ENCODE peak calls at places on chromosomes 1 and 21, in four cellular contexts. One of them, this sample, is unnamed.

GRCh38 chr1:84892657-84893618 is at the start of gene LPAR3:
- DNase-seq in NCI-H1930: peak
- DNase-seq in GM03348: peak
- DNase-seq in HEK293T: peak
- DNase-seq in this sample: peak

GRCh38 chr1:81330521-81330920 is 470.2 kb upstream of the ADGRL2 start:
- DNase-seq in HEK293T: no peak
- DNase-seq in GM03348: no peak
- DNase-seq in NCI-H1930: no peak
- DNase-seq in this sample: no peak

GRCh38 chr1:33434363-33434750 is 3.5 kb upstream of the PHC2 start:
- DNase-seq in HEK293T: no peak
- DNase-seq in NCI-H1930: no peak
- DNase-seq in GM03348: no peak
- DNase-seq in this sample: no peak

GRCh38 chr1:109501644-109502367 is 7.7 kb downstream of the AMIGO1 start:
- DNase-seq in GM03348: no peak
- DNase-seq in NCI-H1930: no peak
- DNase-seq in HEK293T: no peak
- DNase-seq in this sample: no peak

GRCh38 chr21:22278366-22278765 is 1280.2 kb downstream of the NCAM2 start:
- DNase-seq in HEK293T: no peak
- DNase-seq in NCI-H1930: no peak
- DNase-seq in GM03348: no peak
- DNase-seq in this sample: no peak

GRCh38 chr1:25616932-25617625 is 488 bp downstream of the MAN1C1 start:
- DNase-seq in NCI-H1930: no peak
- DNase-seq in HEK293T: peak
- DNase-seq in GM03348: peak
- DNase-seq in this sample: no peak

GRCh38 chr21:38989745-38990423 is 184.2 kb downstream of the ETS2 start:
- DNase-seq in NCI-H1930: no peak
- DNase-seq in HEK293T: peak
- DNase-seq in GM03348: peak
- DNase-seq in this sample: no peak

GRCh38 chr1:195763146-195763906 is 844.9 kb downstream of the KCNT2 start:
- DNase-seq in GM03348: no peak
- DNase-seq in NCI-H1930: peak
- DNase-seq in HEK293T: no peak
- DNase-seq in this sample: no peak

GRCh38 chr21:25501996-25502665 is 105.2 kb downstream of the MRPL39 start:
- DNase-seq in NCI-H1930: no peak
- DNase-seq in GM03348: no peak
- DNase-seq in HEK293T: no peak
- DNase-seq in this sample: no peak

GRCh38 chr1:221435510-221435909 is 306.4 kb downstream of the DUSP10 start:
- DNase-seq in NCI-H1930: peak
- DNase-seq in GM03348: peak
- DNase-seq in HEK293T: peak
- DNase-seq in this sample: no peak

GRCh38 chr1:24964811-24965570 is 34.9 kb upstream of the RUNX3 start:
- DNase-seq in NCI-H1930: no peak
- DNase-seq in GM03348: no peak
- DNase-seq in HEK293T: no peak
- DNase-seq in this sample: peak

GRCh38 chr1:56584910-56585528 is 5.7 kb upstream of the PLPP3 start:
- DNase-seq in NCI-H1930: peak
- DNase-seq in GM03348: peak
- DNase-seq in HEK293T: peak
- DNase-seq in this sample: no peak

GRCh38 chr1:183443025-183443424 is 24.8 kb upstream of the NMNAT2 start:
- DNase-seq in HEK293T: no peak
- DNase-seq in NCI-H1930: no peak
- DNase-seq in GM03348: no peak
- DNase-seq in this sample: no peak

GRCh38 chr1:203791498-203791897 is 3.9 kb upstream of the ZBED6 start:
- DNase-seq in GM03348: no peak
- DNase-seq in HEK293T: no peak
- DNase-seq in NCI-H1930: no peak
- DNase-seq in this sample: no peak

GRCh38 chr1:225857256-225857655 is 24.9 kb downstream of the TMEM63A start:
- DNase-seq in NCI-H1930: no peak
- DNase-seq in GM03348: no peak
- DNase-seq in HEK293T: no peak
- DNase-seq in this sample: no peak

GRCh38 chr21:44880762-44881585 is 7.5 kb upstream of the PTTG1IP start:
- DNase-seq in GM03348: peak
- DNase-seq in HEK293T: no peak
- DNase-seq in NCI-H1930: no peak
- DNase-seq in this sample: no peak

GRCh38 chr1:8590696-8591351 is 226.6 kb downstream of the RERE start:
- DNase-seq in GM03348: peak
- DNase-seq in NCI-H1930: no peak
- DNase-seq in HEK293T: no peak
- DNase-seq in this sample: no peak

GRCh38 chr21:39115659-39116235 is 67.5 kb downstream of the PSMG1 start:
- DNase-seq in GM03348: peak
- DNase-seq in HEK293T: no peak
- DNase-seq in NCI-H1930: no peak
- DNase-seq in this sample: no peak

GRCh38 chr1:94550800-94551241 is 9.3 kb upstream of the F3 start:
- DNase-seq in HEK293T: no peak
- DNase-seq in GM03348: no peak
- DNase-seq in NCI-H1930: no peak
- DNase-seq in this sample: no peak

GRCh38 chr1:61851849-61852692 is 109.8 kb downstream of the PATJ start:
- DNase-seq in NCI-H1930: peak
- DNase-seq in GM03348: peak
- DNase-seq in HEK293T: peak
- DNase-seq in this sample: no peak

GRCh38 chr1:175530981-175531380 is 212.4 kb downstream of the TNR start:
- DNase-seq in GM03348: no peak
- DNase-seq in HEK293T: no peak
- DNase-seq in NCI-H1930: no peak
- DNase-seq in this sample: no peak

GRCh38 chr1:95179205-95180001 is 54.6 kb upstream of the RWDD3 start:
- DNase-seq in GM03348: no peak
- DNase-seq in NCI-H1930: no peak
- DNase-seq in HEK293T: no peak
- DNase-seq in this sample: no peak

GRCh38 chr1:57423135-57424131 is at the start of gene DAB1:
- DNase-seq in GM03348: peak
- DNase-seq in HEK293T: peak
- DNase-seq in NCI-H1930: peak
- DNase-seq in this sample: no peak

GRCh38 chr1:110200666-110201065 is 9.4 kb upstream of the KCNC4 start:
- DNase-seq in NCI-H1930: no peak
- DNase-seq in HEK293T: no peak
- DNase-seq in GM03348: peak
- DNase-seq in this sample: no peak

GRCh38 chr1:234611153-234611798 is 1.3 kb upstream of the IRF2BP2 start:
- DNase-seq in GM03348: no peak
- DNase-seq in NCI-H1930: peak
- DNase-seq in HEK293T: no peak
- DNase-seq in this sample: no peak

GRCh38 chr1:194476351-194476750 is 1289.9 kb upstream of the B3GALT2 start:
- DNase-seq in NCI-H1930: no peak
- DNase-seq in HEK293T: no peak
- DNase-seq in GM03348: no peak
- DNase-seq in this sample: no peak

GRCh38 chr1:227728059-227728891 is 6.8 kb downstream of the JMJD4 start:
- DNase-seq in NCI-H1930: peak
- DNase-seq in HEK293T: peak
- DNase-seq in GM03348: peak
- DNase-seq in this sample: peak

GRCh38 chr1:24902471-24902891 is 27.6 kb downstream of the RUNX3 start:
- DNase-seq in HEK293T: no peak
- DNase-seq in NCI-H1930: no peak
- DNase-seq in GM03348: no peak
- DNase-seq in this sample: no peak

GRCh38 chr1:242651817-242652216 is 127.3 kb upstream of the PLD5 start:
- DNase-seq in HEK293T: peak
- DNase-seq in NCI-H1930: peak
- DNase-seq in GM03348: no peak
- DNase-seq in this sample: no peak

GRCh38 chr1:9442266-9442846 is 96.9 kb upstream of the SLC25A33 start:
- DNase-seq in NCI-H1930: no peak
- DNase-seq in GM03348: no peak
- DNase-seq in HEK293T: no peak
- DNase-seq in this sample: no peak

GRCh38 chr1:155272466-155273133 is 704 bp downstream of the CLK2 start:
- DNase-seq in NCI-H1930: no peak
- DNase-seq in HEK293T: no peak
- DNase-seq in GM03348: peak
- DNase-seq in this sample: no peak

GRCh38 chr1:93616996-93617669 is 64.5 kb downstream of the BCAR3 start:
- DNase-seq in NCI-H1930: no peak
- DNase-seq in HEK293T: no peak
- DNase-seq in GM03348: no peak
- DNase-seq in this sample: peak

GRCh38 chr1:3334366-3334765 is 120.1 kb upstream of the ARHGEF16 start:
- DNase-seq in NCI-H1930: no peak
- DNase-seq in GM03348: no peak
- DNase-seq in HEK293T: no peak
- DNase-seq in this sample: no peak

GRCh38 chr1:205228052-205228451 is 306 bp downstream of the TMCC2 start:
- DNase-seq in NCI-H1930: no peak
- DNase-seq in HEK293T: no peak
- DNase-seq in GM03348: no peak
- DNase-seq in this sample: no peak

GRCh38 chr1:205538211-205538840 is 33.9 kb downstream of the CDK18 start:
- DNase-seq in GM03348: peak
- DNase-seq in NCI-H1930: no peak
- DNase-seq in HEK293T: no peak
- DNase-seq in this sample: no peak

GRCh38 chr1:29256979-29257804 is 20.9 kb downstream of the PTPRU start:
- DNase-seq in NCI-H1930: no peak
- DNase-seq in GM03348: peak
- DNase-seq in HEK293T: peak
- DNase-seq in this sample: no peak

GRCh38 chr1:16348414-16349182 is 3.7 kb downstream of the FBXO42 start:
- DNase-seq in HEK293T: no peak
- DNase-seq in GM03348: peak
- DNase-seq in NCI-H1930: no peak
- DNase-seq in this sample: no peak

GRCh38 chr1:23521588-23521987 is 9.4 kb downstream of the E2F2 start:
- DNase-seq in NCI-H1930: no peak
- DNase-seq in HEK293T: peak
- DNase-seq in GM03348: no peak
- DNase-seq in this sample: no peak

GRCh38 chr1:156510709-156511108 is 10.1 kb upstream of the MEF2D start:
- DNase-seq in GM03348: peak
- DNase-seq in HEK293T: no peak
- DNase-seq in NCI-H1930: no peak
- DNase-seq in this sample: peak

This sample was measured in left colon.